ENCODE peak calls at places on chromosomes 4 and X, in nine cellular contexts. K is naive B cell; J is NCI-H2029; T is NCI-H510A; W is hippocampal formation; E is retinal pigment epithelial cell; R is stimulated activated naive B cell treated with anti-CD40 and anti-IgM and Interleukin-4, amounts not matched to agents 10 μg/mL and 1 μg/mL and 100 μg/mL, for 72 hours; O is activated CD8-positive, alpha-beta memory T cell treated with anti-CD3 and anti-CD28 coated beads, Interleukin-2, amount 50 U/mL, for 4 hours; C is stimulated activated CD8-positive, alpha-beta memory T cell treated with anti-CD3 and anti-CD28 coated beads, Interleukin-7, amount 100 ng/mL, for 24 hours. G is an unnamed sample.

GRCh38 chr4:121154103-121154515 is 10.0 kb downstream of the TNIP3 start:
- DNase-seq in O (no peak), J (no peak), R (no peak), W (no peak), E (no peak), C (no peak), T (no peak), K (no peak), G (no peak)

GRCh38 chr4:137156054-137156453 is 376.2 kb downstream of the PCDH18 start:
- DNase-seq in O (no peak), R (no peak), T (no peak), K (no peak), W (no peak), C (no peak), E (no peak), J (no peak), G (no peak)

GRCh38 chr4:165548702-165549101 is 169.9 kb downstream of the CPE start:
- DNase-seq in J (no peak), E (no peak), O (no peak), R (no peak), T (no peak), K (no peak), C (no peak), W (no peak), G (no peak)

GRCh38 chrX:19382500-19383145 is 38.9 kb downstream of the PDHA1 start:
- DNase-seq in O (peak), C (peak), E (peak), K (peak), R (peak), J (no peak), W (peak), T (no peak), G (peak)

GRCh38 chrX:77937291-77937690 is 26.8 kb downstream of the ATP7A start:
- DNase-seq in W (no peak), C (no peak), R (no peak), K (no peak), T (no peak), O (no peak), J (no peak), E (no peak), G (no peak)

GRCh38 chr4:22115262-22115661 is 166.7 kb upstream of the KCNIP4 start:
- DNase-seq in W (no peak), E (no peak), K (no peak), O (no peak), J (no peak), R (no peak), C (no peak), T (no peak), G (no peak)

GRCh38 chrX:109822861-109823260 is 89.8 kb upstream of the ACSL4 start:
- DNase-seq in T (no peak), R (no peak), K (no peak), E (no peak), J (no peak), O (no peak), C (no peak), W (no peak), G (no peak)

GRCh38 chrX:1623691-1624090 is 8.8 kb downstream of the ASMT start:
- DNase-seq in C (no peak), T (no peak), K (no peak), R (no peak), O (no peak), W (no peak), E (no peak), J (no peak), G (no peak)

GRCh38 chr4:123750044-123750443 is 353.4 kb downstream of the SPRY1 start:
- DNase-seq in R (no peak), O (no peak), K (no peak), E (peak), T (no peak), C (no peak), W (no peak), J (no peak), G (no peak)

GRCh38 chrX:39445336-39445735 is 644.1 kb downstream of the MID1IP1 start:
- DNase-seq in E (no peak), C (peak), J (no peak), K (no peak), W (no peak), R (no peak), T (no peak), O (peak), G (peak)

GRCh38 chr4:105483840-105484239 is 10.0 kb upstream of the PPA2 start:
- DNase-seq in K (no peak), T (no peak), E (no peak), J (no peak), O (no peak), W (no peak), C (no peak), R (no peak), G (no peak)

GRCh38 chr4:87117051-87117729 is 103.2 kb downstream of the KLHL8 start:
- DNase-seq in R (no peak), J (peak), W (no peak), E (peak), O (no peak), T (no peak), C (no peak), K (no peak), G (no peak)

GRCh38 chr4:106986486-106986885 is 49.6 kb downstream of the DKK2 start:
- DNase-seq in K (no peak), J (no peak), O (no peak), R (no peak), C (no peak), E (peak), W (no peak), T (no peak), G (no peak)

GRCh38 chr4:151951727-151952078 is 190.9 kb upstream of the GATB start:
- DNase-seq in E (no peak), T (no peak), C (no peak), R (no peak), K (no peak), W (no peak), O (no peak), J (no peak), G (no peak)

GRCh38 chrX:39361736-39362135 is 560.5 kb downstream of the MID1IP1 start:
- DNase-seq in E (no peak), J (no peak), T (no peak), O (no peak), R (no peak), K (no peak), W (peak), C (no peak), G (no peak)

GRCh38 chr4:59637596-59637995 is 1562.5 kb upstream of the ADGRL3 start:
- DNase-seq in T (no peak), E (no peak), C (no peak), J (no peak), W (no peak), K (no peak), R (no peak), O (no peak), G (no peak)

GRCh38 chr4:158581161-158581560 is 59.5 kb downstream of the RXFP1 start:
- DNase-seq in O (no peak), C (no peak), J (no peak), T (no peak), E (peak), R (no peak), W (no peak), K (no peak), G (no peak)

GRCh38 chr4:47482326-47482725 is 2.7 kb upstream of the ATP10D start:
- DNase-seq in O (no peak), R (no peak), J (no peak), T (no peak), C (no peak), W (no peak), E (no peak), K (no peak), G (no peak)

GRCh38 chr4:61851126-61851525 is 651.0 kb downstream of the ADGRL3 start:
- DNase-seq in K (no peak), C (no peak), T (no peak), O (no peak), J (no peak), R (no peak), W (no peak), E (no peak), G (no peak)

GRCh38 chr4:1727117-1728031 is 6.1 kb downstream of the TACC3 start:
- DNase-seq in K (no peak), C (no peak), J (no peak), W (peak), T (no peak), R (no peak), O (no peak), E (peak), G (no peak)

G was measured in activated CD4-positive, alpha-beta T cell treated with anti-CD3 and anti-CD28 coated beads for 24 hours.